ENCODE peak calls at places on chromosomes 4 and X, in four cellular contexts. P is adipocyte; X is stimulated activated CD8-positive, alpha-beta memory T cell treated with anti-CD3 and anti-CD28 coated beads, Interleukin-7, amount 100 ng/mL, for 1 hour; S is activated T-cell treated with anti-CD3 and anti-CD28 coated beads for 1 hour. E is an unnamed sample.

GRCh38 chr4:22906046-22906445 is 213.3 kb downstream of the GBA3 start:
- DNase-seq in P (no peak), X (no peak), S (no peak), E (no peak)

GRCh38 chrX:100368167-100368566 is 41.9 kb downstream of the PCDH19 start:
- DNase-seq in P (no peak), X (no peak), S (no peak), E (peak; percentile 19)

GRCh38 chr4:101271516-101271915 is 75.8 kb downstream of the PPP3CA start:
- DNase-seq in P (no peak), X (no peak), S (no peak), E (peak; percentile 24)

GRCh38 chrX:50814701-50815476 is 895 bp upstream of the SHROOM4 start:
- DNase-seq in P (no peak), X (no peak), S (no peak), E (peak; percentile 57)

GRCh38 chrX:1763294-1763693 is 148.4 kb downstream of the ASMT start:
- DNase-seq in P (no peak), X (no peak), S (no peak), E (no peak)

GRCh38 chr4:144754562-144755410 is 108.8 kb downstream of the HHIP start:
- DNase-seq in P (peak; percentile 56), X (no peak), S (no peak), E (peak; percentile 73)

GRCh38 chr4:70914631-70915030 is 12.5 kb downstream of the MOB1B start:
- DNase-seq in P (no peak), X (no peak), S (no peak), E (no peak)

GRCh38 chr4:170015285-170015684 is 10.9 kb downstream of the MFAP3L start:
- DNase-seq in P (no peak), X (no peak), S (no peak), E (no peak)

GRCh38 chr4:89899854-89900253 is 5.2 kb downstream of the MMRN1 start:
- DNase-seq in P (no peak), X (no peak), S (no peak), E (no peak)

GRCh38 chrX:46382595-46382994 is 162.6 kb downstream of the ZNF674 start:
- DNase-seq in P (no peak), X (no peak), S (no peak), E (no peak)

GRCh38 chrX:110614596-110614995 is 181.0 kb downstream of the CHRDL1 start:
- DNase-seq in P (no peak), X (no peak), S (no peak), E (no peak)

GRCh38 chr4:181488926-181489325 is 754.3 kb upstream of the TENM3 start:
- DNase-seq in P (no peak), X (no peak), S (no peak), E (no peak)

GRCh38 chr4:123162859-123163258 is 233.7 kb upstream of the SPRY1 start:
- DNase-seq in P (no peak), X (no peak), S (no peak), E (no peak)

GRCh38 chr4:13611283-13611842 is 16.2 kb downstream of the BOD1L1 start:
- DNase-seq in P (peak; percentile 65), X (no peak), S (no peak), E (peak; percentile 93)

GRCh38 chr4:175469519-175469918 is 342.5 kb downstream of the GPM6A start:
- DNase-seq in P (peak; percentile 62), X (no peak), S (no peak), E (peak; percentile 34)

GRCh38 chr4:173526034-173526482 is 4.0 kb downstream of the HAND2 start:
- DNase-seq in P (peak; percentile 44), X (no peak), S (no peak), E (no peak)

E was measured in choroid plexus epithelial cell.